ENCODE peak calls at places on chromosomes 12 and 14, in nine cellular contexts. One of them, this sample, is unnamed.

GRCh38 chr12:96359328-96359727 is 40.9 kb downstream of the CDK17 start:
- DNase-seq in body of pancreas: no peak
- DNase-seq in Calu3: no peak
- DNase-seq in WERI-Rb-1: no peak
- DNase-seq in AG09319: no peak
- DNase-seq in bronchial epithelial cell: no peak
- DNase-seq in sigmoid colon: no peak
- DNase-seq in osteocyte: no peak
- DNase-seq in heart left ventricle: no peak
- DNase-seq in this sample: no peak

GRCh38 chr14:70742316-70742715 is 67.0 kb downstream of the MAP3K9 start:
- DNase-seq in osteocyte: no peak
- DNase-seq in AG09319: no peak
- DNase-seq in body of pancreas: no peak
- DNase-seq in heart left ventricle: no peak
- DNase-seq in Calu3: no peak
- DNase-seq in WERI-Rb-1: no peak
- DNase-seq in bronchial epithelial cell: no peak
- DNase-seq in sigmoid colon: no peak
- DNase-seq in this sample: no peak

GRCh38 chr14:105931808-105932483 is 405.6 kb downstream of the TMEM121 start:
- DNase-seq in AG09319: no peak
- DNase-seq in WERI-Rb-1: no peak
- DNase-seq in sigmoid colon: no peak
- DNase-seq in bronchial epithelial cell: no peak
- DNase-seq in Calu3: no peak
- DNase-seq in body of pancreas: peak
- DNase-seq in heart left ventricle: no peak
- DNase-seq in osteocyte: no peak
- DNase-seq in this sample: no peak

GRCh38 chr12:30154996-30155730 is 371.4 kb upstream of the TMTC1 start:
- DNase-seq in osteocyte: no peak
- DNase-seq in body of pancreas: no peak
- DNase-seq in bronchial epithelial cell: no peak
- DNase-seq in AG09319: no peak
- DNase-seq in heart left ventricle: no peak
- DNase-seq in sigmoid colon: no peak
- DNase-seq in Calu3: no peak
- DNase-seq in WERI-Rb-1: no peak
- DNase-seq in this sample: no peak

GRCh38 chr14:32336702-32337101 is 7.6 kb downstream of the AKAP6 start:
- DNase-seq in Calu3: no peak
- DNase-seq in heart left ventricle: no peak
- DNase-seq in osteocyte: no peak
- DNase-seq in sigmoid colon: no peak
- DNase-seq in body of pancreas: no peak
- DNase-seq in AG09319: no peak
- DNase-seq in WERI-Rb-1: no peak
- DNase-seq in bronchial epithelial cell: no peak
- DNase-seq in this sample: no peak

GRCh38 chr12:69068431-69068830 is 135.5 kb upstream of the CPM start:
- DNase-seq in osteocyte: no peak
- DNase-seq in AG09319: no peak
- DNase-seq in body of pancreas: peak
- DNase-seq in heart left ventricle: peak
- DNase-seq in sigmoid colon: no peak
- DNase-seq in Calu3: peak
- DNase-seq in WERI-Rb-1: no peak
- DNase-seq in bronchial epithelial cell: peak
- DNase-seq in this sample: no peak

GRCh38 chr12:92582466-92582865 is 120.3 kb upstream of the PLEKHG7 start:
- DNase-seq in osteocyte: no peak
- DNase-seq in bronchial epithelial cell: no peak
- DNase-seq in Calu3: no peak
- DNase-seq in body of pancreas: no peak
- DNase-seq in heart left ventricle: no peak
- DNase-seq in sigmoid colon: no peak
- DNase-seq in WERI-Rb-1: no peak
- DNase-seq in AG09319: no peak
- DNase-seq in this sample: no peak

GRCh38 chr14:65153101-65153500 is 50.8 kb upstream of the MAX start:
- DNase-seq in osteocyte: no peak
- DNase-seq in sigmoid colon: no peak
- DNase-seq in Calu3: no peak
- DNase-seq in body of pancreas: no peak
- DNase-seq in heart left ventricle: no peak
- DNase-seq in AG09319: no peak
- DNase-seq in WERI-Rb-1: peak
- DNase-seq in bronchial epithelial cell: no peak
- DNase-seq in this sample: no peak

GRCh38 chr14:87805315-87805723 is 187.7 kb downstream of the GALC start:
- DNase-seq in WERI-Rb-1: peak
- DNase-seq in bronchial epithelial cell: peak
- DNase-seq in AG09319: no peak
- DNase-seq in heart left ventricle: no peak
- DNase-seq in body of pancreas: peak
- DNase-seq in Calu3: peak
- DNase-seq in osteocyte: no peak
- DNase-seq in sigmoid colon: no peak
- DNase-seq in this sample: peak

GRCh38 chr12:132396657-132397056 is 67.3 kb upstream of the GALNT9 start:
- DNase-seq in body of pancreas: no peak
- DNase-seq in WERI-Rb-1: no peak
- DNase-seq in AG09319: no peak
- DNase-seq in osteocyte: no peak
- DNase-seq in sigmoid colon: peak
- DNase-seq in heart left ventricle: no peak
- DNase-seq in bronchial epithelial cell: no peak
- DNase-seq in Calu3: no peak
- DNase-seq in this sample: no peak

DNA sequence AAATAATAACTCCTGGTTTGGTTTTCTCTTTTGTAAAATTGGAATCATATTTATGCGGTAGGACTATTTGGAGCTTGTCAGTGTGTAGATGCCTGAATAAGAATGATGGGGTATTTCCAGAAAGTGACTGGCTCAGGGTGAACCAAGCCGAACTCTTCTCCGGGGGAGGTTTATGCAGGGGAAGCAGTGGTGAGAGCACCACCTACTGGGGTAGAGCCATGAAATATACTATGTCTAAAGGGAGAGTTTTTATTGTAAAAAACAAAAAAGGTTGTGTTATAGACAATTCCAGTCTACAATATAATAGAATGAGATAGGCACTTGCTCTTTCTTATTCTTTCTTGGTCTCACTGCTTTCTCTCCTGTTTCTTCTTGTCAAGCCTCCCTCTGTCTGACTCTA is 222.9 kb upstream of the SLC16A7 start:
- DNase-seq in Calu3: peak
- DNase-seq in sigmoid colon: no peak
- DNase-seq in AG09319: no peak
- DNase-seq in body of pancreas: peak
- DNase-seq in WERI-Rb-1: peak
- DNase-seq in osteocyte: no peak
- DNase-seq in heart left ventricle: no peak
- DNase-seq in bronchial epithelial cell: peak
- DNase-seq in this sample: peak
- TF ChIP-seq CTCF in Calu3: no peak
- TF ChIP-seq CTCF in sigmoid colon: no peak
- TF ChIP-seq CTCF in AG09319: peak
- TF ChIP-seq CTCF in body of pancreas: peak
- TF ChIP-seq CTCF in WERI-Rb-1: peak
- TF ChIP-seq CTCF in osteocyte: peak
- TF ChIP-seq CTCF in heart left ventricle: no peak
- TF ChIP-seq CTCF in bronchial epithelial cell: peak
- TF ChIP-seq CTCF in this sample: peak

DNA sequence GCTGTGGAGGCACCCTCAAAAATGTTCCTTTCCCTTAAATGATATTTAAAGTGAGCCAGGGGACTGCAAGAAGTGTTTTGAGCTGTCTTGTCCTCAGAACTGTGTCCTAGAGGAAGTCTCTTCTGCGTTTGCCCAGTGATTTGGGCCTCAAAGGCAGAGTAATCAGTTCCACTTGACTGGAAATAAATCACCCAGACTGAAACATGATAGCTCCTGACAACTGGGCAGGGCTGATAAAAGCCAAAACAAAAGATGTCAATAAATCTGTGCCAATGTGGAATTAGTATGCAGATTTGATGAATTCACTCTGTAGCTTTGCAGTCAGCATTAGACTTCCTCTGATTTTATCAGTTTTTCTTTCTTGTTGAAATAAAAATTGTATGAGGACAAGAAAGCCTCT is 180.6 kb downstream of the ERC1 start:
- DNase-seq in body of pancreas: no peak
- DNase-seq in heart left ventricle: no peak
- DNase-seq in AG09319: peak
- DNase-seq in sigmoid colon: no peak
- DNase-seq in bronchial epithelial cell: peak
- DNase-seq in WERI-Rb-1: peak
- DNase-seq in osteocyte: no peak
- DNase-seq in Calu3: peak
- DNase-seq in this sample: no peak
- TF ChIP-seq CTCF in body of pancreas: no peak
- TF ChIP-seq CTCF in heart left ventricle: no peak
- TF ChIP-seq CTCF in AG09319: no peak
- TF ChIP-seq CTCF in sigmoid colon: no peak
- TF ChIP-seq CTCF in bronchial epithelial cell: no peak
- TF ChIP-seq CTCF in WERI-Rb-1: no peak
- TF ChIP-seq CTCF in osteocyte: no peak
- TF ChIP-seq CTCF in Calu3: no peak
- TF ChIP-seq CTCF in this sample: no peak

GRCh38 chr12:119013023-119013422 is 31.7 kb downstream of the SRRM4 start:
- DNase-seq in Calu3: no peak
- DNase-seq in bronchial epithelial cell: no peak
- DNase-seq in AG09319: no peak
- DNase-seq in heart left ventricle: no peak
- DNase-seq in body of pancreas: no peak
- DNase-seq in sigmoid colon: no peak
- DNase-seq in osteocyte: no peak
- DNase-seq in WERI-Rb-1: no peak
- DNase-seq in this sample: no peak
- TF ChIP-seq CTCF in Calu3: no peak
- TF ChIP-seq CTCF in bronchial epithelial cell: no peak
- TF ChIP-seq CTCF in AG09319: no peak
- TF ChIP-seq CTCF in heart left ventricle: no peak
- TF ChIP-seq CTCF in body of pancreas: no peak
- TF ChIP-seq CTCF in sigmoid colon: no peak
- TF ChIP-seq CTCF in osteocyte: no peak
- TF ChIP-seq CTCF in WERI-Rb-1: no peak
- TF ChIP-seq CTCF in this sample: no peak

DNA sequence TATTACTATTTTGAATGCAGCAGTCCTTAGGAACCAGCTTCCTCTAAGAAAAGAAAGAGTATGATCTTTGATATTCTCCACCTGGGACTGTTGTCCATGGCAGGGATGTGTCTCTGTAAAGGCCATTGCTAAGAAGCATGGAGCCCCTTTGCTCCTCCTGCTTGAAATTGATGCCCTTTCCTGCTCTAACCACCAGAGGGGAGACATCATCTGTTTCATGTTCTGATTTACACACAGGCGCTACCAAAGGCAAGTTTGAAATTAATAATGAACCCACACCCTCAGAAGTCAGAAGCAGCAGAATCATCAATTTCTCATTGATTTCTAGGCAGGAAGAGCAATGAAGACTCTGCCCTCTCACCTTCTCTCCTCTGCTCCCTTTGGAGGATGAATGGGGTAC is 253.8 kb downstream of the RMST start:
- DNase-seq in WERI-Rb-1: peak
- DNase-seq in bronchial epithelial cell: peak
- DNase-seq in osteocyte: no peak
- DNase-seq in AG09319: no peak
- DNase-seq in heart left ventricle: no peak
- DNase-seq in sigmoid colon: no peak
- DNase-seq in body of pancreas: no peak
- DNase-seq in Calu3: peak
- DNase-seq in this sample: no peak
- TF ChIP-seq CTCF in WERI-Rb-1: peak
- TF ChIP-seq CTCF in bronchial epithelial cell: peak
- TF ChIP-seq CTCF in osteocyte: no peak
- TF ChIP-seq CTCF in AG09319: no peak
- TF ChIP-seq CTCF in heart left ventricle: no peak
- TF ChIP-seq CTCF in sigmoid colon: no peak
- TF ChIP-seq CTCF in body of pancreas: no peak
- TF ChIP-seq CTCF in Calu3: peak
- TF ChIP-seq CTCF in this sample: peak

DNA sequence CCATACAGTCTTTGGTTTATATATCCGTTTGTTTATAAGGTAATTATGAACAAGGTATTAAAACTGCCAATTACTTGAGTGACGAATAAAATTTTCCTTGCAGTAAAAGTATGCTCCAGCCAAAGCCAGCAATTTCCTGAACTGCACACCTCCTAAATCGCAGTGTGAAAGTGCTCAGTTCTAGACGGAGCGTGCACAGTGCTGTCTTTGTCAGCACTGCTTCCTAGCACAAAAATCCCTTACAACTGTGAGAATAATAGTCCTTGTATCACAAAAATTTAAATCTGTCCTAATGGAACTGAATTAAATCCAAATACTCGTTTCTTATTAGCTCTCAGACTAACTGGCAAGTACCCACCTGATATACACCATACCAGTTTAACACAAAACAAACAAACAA is 26.3 kb downstream of the LRIG3 start:
- DNase-seq in Calu3: no peak
- DNase-seq in WERI-Rb-1: no peak
- DNase-seq in body of pancreas: no peak
- DNase-seq in AG09319: no peak
- DNase-seq in bronchial epithelial cell: no peak
- DNase-seq in osteocyte: no peak
- DNase-seq in sigmoid colon: no peak
- DNase-seq in heart left ventricle: no peak
- DNase-seq in this sample: no peak
- TF ChIP-seq CTCF in Calu3: no peak
- TF ChIP-seq CTCF in WERI-Rb-1: no peak
- TF ChIP-seq CTCF in body of pancreas: no peak
- TF ChIP-seq CTCF in AG09319: no peak
- TF ChIP-seq CTCF in bronchial epithelial cell: no peak
- TF ChIP-seq CTCF in osteocyte: no peak
- TF ChIP-seq CTCF in sigmoid colon: no peak
- TF ChIP-seq CTCF in heart left ventricle: no peak
- TF ChIP-seq CTCF in this sample: no peak

GRCh38 chr12:87931764-87932163 is 97.4 kb downstream of the C12orf50 start:
- DNase-seq in AG09319: no peak
- DNase-seq in heart left ventricle: no peak
- DNase-seq in Calu3: no peak
- DNase-seq in bronchial epithelial cell: peak
- DNase-seq in WERI-Rb-1: no peak
- DNase-seq in sigmoid colon: no peak
- DNase-seq in body of pancreas: no peak
- DNase-seq in osteocyte: no peak
- DNase-seq in this sample: no peak
- TF ChIP-seq CTCF in AG09319: no peak
- TF ChIP-seq CTCF in heart left ventricle: no peak
- TF ChIP-seq CTCF in Calu3: no peak
- TF ChIP-seq CTCF in bronchial epithelial cell: no peak
- TF ChIP-seq CTCF in WERI-Rb-1: no peak
- TF ChIP-seq CTCF in sigmoid colon: no peak
- TF ChIP-seq CTCF in body of pancreas: no peak
- TF ChIP-seq CTCF in osteocyte: no peak
- TF ChIP-seq CTCF in this sample: no peak

This sample was measured in Panc1.